ENCODE peak calls at places on chromosomes 2 and 18, in ten cellular contexts. L, X, N, P, G, Y, Q, C, T and I are unnamed samples.

GRCh38 chr18:31656754-31657153 is 27.6 kb downstream of the B4GALT6 start:
- DNase-seq in G (no peak), Y (no peak), X (no peak), L (no peak), T (no peak), C (no peak), P (no peak), N (no peak), Q (no peak), I (no peak)

GRCh38 chr2:238638100-238638981 is 209.5 kb upstream of the TWIST2 start:
- DNase-seq in N (no peak), C (no peak), P (no peak), G (no peak), Y (no peak), X (no peak), T (no peak), L (no peak), Q (no peak), I (no peak)

GRCh38 chr2:1662606-1663180 is 81.6 kb downstream of the PXDN start:
- DNase-seq in Q (no peak), T (no peak), N (no peak), G (no peak), X (no peak), L (no peak), C (no peak), P (no peak), Y (no peak), I (no peak)

GRCh38 chr2:182761903-182762302 is 45.8 kb downstream of the DNAJC10 start:
- DNase-seq in T (no peak), Q (no peak), X (no peak), L (no peak), Y (no peak), C (peak; percentile 6), N (no peak), P (peak; percentile 60), G (no peak), I (peak; percentile 17)

GRCh38 chr2:222652856-222653255 is 3.0 kb downstream of the FARSB start:
- DNase-seq in T (no peak), P (no peak), L (no peak), G (no peak), Y (no peak), C (no peak), X (no peak), N (no peak), Q (no peak), I (no peak)

GRCh38 chr2:5236308-5236707 is 455.9 kb upstream of the SOX11 start:
- DNase-seq in G (no peak), N (no peak), T (no peak), X (no peak), C (no peak), L (no peak), P (no peak), Q (no peak), Y (no peak), I (no peak)

GRCh38 chr2:159148891-159149290 is 137.6 kb downstream of the WDSUB1 start:
- DNase-seq in N (no peak), Q (no peak), C (no peak), L (no peak), X (no peak), G (no peak), T (no peak), P (no peak), Y (no peak), I (no peak)

GRCh38 chr2:118832071-118832790 is 15.2 kb downstream of the EN1 start:
- DNase-seq in T (no peak), C (no peak), P (no peak), L (no peak), N (no peak), G (no peak), Q (no peak), X (no peak), Y (no peak), I (no peak)

GRCh38 chr18:51716277-51716676 is 518.8 kb upstream of the MEX3C start:
- DNase-seq in P (no peak), Q (no peak), T (no peak), L (no peak), Y (no peak), C (no peak), G (no peak), X (no peak), N (no peak), I (no peak)

GRCh38 chr18:59769105-59769865 is 72.1 kb upstream of the CCBE1 start:
- DNase-seq in P (peak; percentile 67), C (peak; percentile 53), N (no peak), Y (no peak), G (no peak), X (no peak), Q (no peak), L (no peak), T (no peak), I (peak; percentile 70)

GRCh38 chr2:218833023-218833609 is 1.5 kb upstream of the PRKAG3 start:
- DNase-seq in X (no peak), G (no peak), N (no peak), Q (no peak), P (no peak), C (no peak), L (no peak), Y (no peak), T (no peak), I (no peak)

GRCh38 chr18:27922780-27923179 is 254.2 kb downstream of the CDH2 start:
- DNase-seq in Y (no peak), G (no peak), C (no peak), P (no peak), X (no peak), N (no peak), L (no peak), T (no peak), Q (no peak), I (no peak)

GRCh38 chr2:237445611-237446332 is 31.8 kb upstream of the COL6A3 start:
- DNase-seq in Q (no peak), N (no peak), T (no peak), L (no peak), C (no peak), X (no peak), G (no peak), P (no peak), Y (no peak), I (no peak)

GRCh38 chr2:146893500-146894041 is 951.3 kb upstream of the ACVR2A start:
- DNase-seq in N (no peak), Y (no peak), P (no peak), T (no peak), X (no peak), C (no peak), G (no peak), L (no peak), Q (no peak), I (no peak)

GRCh38 chr2:159126653-159127052 is 158.2 kb downstream of the TANC1 start:
- DNase-seq in Q (no peak), C (peak; percentile 64), L (no peak), P (peak; percentile 73), T (no peak), G (no peak), X (no peak), N (no peak), Y (no peak), I (peak; percentile 91)

GRCh38 chr2:26173596-26174482 is 951 bp downstream of the GAREM2 start:
- DNase-seq in L (no peak), C (no peak), X (no peak), T (no peak), Q (no peak), N (no peak), P (no peak), G (no peak), Y (no peak), I (no peak)

GRCh38 chr2:80548469-80548868 is 243.9 kb upstream of the LRRTM1 start:
- DNase-seq in Y (no peak), Q (no peak), P (no peak), G (no peak), T (no peak), C (no peak), N (no peak), L (no peak), X (no peak), I (no peak)

GRCh38 chr2:235766206-235766794 is 272.5 kb downstream of the AGAP1 start:
- DNase-seq in Y (peak; percentile 27), Q (peak; percentile 64), C (peak; percentile 70), P (peak; percentile 94), L (peak; percentile 38), N (peak; percentile 12), T (peak; percentile 47), G (peak; percentile 28), X (peak; percentile 14), I (peak; percentile 86)

GRCh38 chr2:197279997-197280756 is 30.4 kb downstream of the ANKRD44 start:
- DNase-seq in Q (no peak), G (no peak), N (no peak), P (peak; percentile 91), T (no peak), X (no peak), Y (no peak), C (no peak), L (no peak), I (peak; percentile 49)

GRCh38 chr2:179952658-179953057 is 54.4 kb downstream of the CWC22 start:
- DNase-seq in N (no peak), Y (no peak), T (no peak), G (no peak), X (no peak), P (no peak), C (no peak), Q (no peak), L (no peak), I (no peak)

GRCh38 chr2:164967781-164968228 is 12.5 kb upstream of the SLC38A11 start:
- DNase-seq in C (peak; percentile 86), Q (no peak), P (peak; percentile 54), X (no peak), L (no peak), Y (no peak), G (no peak), N (no peak), T (no peak), I (peak; percentile 100)

GRCh38 chr2:233178994-233179847 is 72.3 kb upstream of the ATG16L1 start:
- DNase-seq in G (no peak), C (no peak), Q (no peak), N (no peak), Y (no peak), P (no peak), X (no peak), T (peak; percentile 37), L (no peak), I (no peak)

GRCh38 chr2:43170733-43171101 is 55.7 kb downstream of the ZFP36L2 start:
- DNase-seq in N (no peak), G (no peak), T (no peak), X (no peak), P (no peak), L (no peak), Q (no peak), Y (no peak), C (no peak), I (no peak)

GRCh38 chr2:202064206-202064880 is 8.7 kb upstream of the KIAA2012 start:
- DNase-seq in L (no peak), N (no peak), G (no peak), T (peak; percentile 35), Y (no peak), C (peak; percentile 69), P (peak; percentile 86), X (no peak), Q (peak; percentile 4), I (peak; percentile 83)

GRCh38 chr2:24199968-24200590 is 25.2 kb downstream of the FAM228A start:
- DNase-seq in C (no peak), Y (no peak), N (no peak), Q (no peak), P (no peak), X (no peak), L (no peak), G (no peak), T (no peak), I (no peak)

GRCh38 chr18:3661121-3661520 is 211.1 kb downstream of the TGIF1 start:
- DNase-seq in G (no peak), T (no peak), X (no peak), Q (no peak), C (no peak), P (no peak), N (no peak), L (no peak), Y (no peak), I (no peak)

GRCh38 chr18:23225518-23225917 is 90.2 kb downstream of the CABLES1 start:
- DNase-seq in Q (no peak), L (no peak), N (no peak), C (peak; percentile 91), P (peak; percentile 94), T (no peak), X (no peak), G (no peak), Y (no peak), I (peak; percentile 97)

GRCh38 chr2:63846487-63846886 is 4.8 kb downstream of the UGP2 start:
- DNase-seq in G (no peak), P (no peak), T (no peak), C (no peak), L (no peak), Q (no peak), X (no peak), Y (no peak), N (no peak), I (peak; percentile 33)